ENCODE peak calls at places on chromosomes 12 and 14, in ten cellular contexts. One of them, this sample, is unnamed.

GRCh38 chr14:71885301-71885700 is 46.9 kb upstream of the RGS6 start:
- DNase-seq in MM.1S: no peak
- DNase-seq in aorta: no peak
- DNase-seq in T47D: no peak
- DNase-seq in activated gamma-delta T cell: no peak
- DNase-seq in hepatocyte: no peak
- DNase-seq in NCI-H1092: no peak
- DNase-seq in stimulated activated CD8-positive, alpha-beta memory T cell treated with anti-CD3 and anti-CD28 coated beads, Interleukin-15, amount 100 ng/mL, for 24 hours: no peak
- DNase-seq in T follicular helper cell: no peak
- DNase-seq in RWPE1: no peak
- DNase-seq in this sample: no peak

GRCh38 chr12:57864811-57865751 is 18.6 kb upstream of the CTDSP2 start:
- DNase-seq in T follicular helper cell: no peak
- DNase-seq in activated gamma-delta T cell: no peak
- DNase-seq in hepatocyte: peak
- DNase-seq in MM.1S: peak
- DNase-seq in stimulated activated CD8-positive, alpha-beta memory T cell treated with anti-CD3 and anti-CD28 coated beads, Interleukin-15, amount 100 ng/mL, for 24 hours: no peak
- DNase-seq in T47D: peak
- DNase-seq in aorta: peak
- DNase-seq in NCI-H1092: no peak
- DNase-seq in RWPE1: peak
- DNase-seq in this sample: no peak

GRCh38 chr12:108833355-108833733 is 24.0 kb downstream of the SSH1 start:
- DNase-seq in hepatocyte: peak
- DNase-seq in RWPE1: peak
- DNase-seq in stimulated activated CD8-positive, alpha-beta memory T cell treated with anti-CD3 and anti-CD28 coated beads, Interleukin-15, amount 100 ng/mL, for 24 hours: no peak
- DNase-seq in MM.1S: no peak
- DNase-seq in NCI-H1092: no peak
- DNase-seq in T47D: no peak
- DNase-seq in activated gamma-delta T cell: no peak
- DNase-seq in aorta: peak
- DNase-seq in T follicular helper cell: no peak
- DNase-seq in this sample: no peak

GRCh38 chr14:65411656-65412188 is 808 bp upstream of the FUT8 start:
- DNase-seq in activated gamma-delta T cell: peak
- DNase-seq in aorta: peak
- DNase-seq in T follicular helper cell: peak
- DNase-seq in stimulated activated CD8-positive, alpha-beta memory T cell treated with anti-CD3 and anti-CD28 coated beads, Interleukin-15, amount 100 ng/mL, for 24 hours: peak
- DNase-seq in MM.1S: peak
- DNase-seq in T47D: peak
- DNase-seq in hepatocyte: peak
- DNase-seq in NCI-H1092: peak
- DNase-seq in RWPE1: peak
- DNase-seq in this sample: no peak

GRCh38 chr14:50892255-50892654 is 20.4 kb downstream of the ABHD12B start:
- DNase-seq in hepatocyte: no peak
- DNase-seq in T47D: no peak
- DNase-seq in MM.1S: no peak
- DNase-seq in RWPE1: no peak
- DNase-seq in activated gamma-delta T cell: no peak
- DNase-seq in stimulated activated CD8-positive, alpha-beta memory T cell treated with anti-CD3 and anti-CD28 coated beads, Interleukin-15, amount 100 ng/mL, for 24 hours: no peak
- DNase-seq in NCI-H1092: no peak
- DNase-seq in T follicular helper cell: no peak
- DNase-seq in aorta: no peak
- DNase-seq in this sample: no peak

GRCh38 chr12:106089935-106090334 is 48.8 kb downstream of the NUAK1 start:
- DNase-seq in T follicular helper cell: no peak
- DNase-seq in MM.1S: no peak
- DNase-seq in activated gamma-delta T cell: no peak
- DNase-seq in NCI-H1092: no peak
- DNase-seq in stimulated activated CD8-positive, alpha-beta memory T cell treated with anti-CD3 and anti-CD28 coated beads, Interleukin-15, amount 100 ng/mL, for 24 hours: no peak
- DNase-seq in aorta: no peak
- DNase-seq in T47D: no peak
- DNase-seq in RWPE1: no peak
- DNase-seq in hepatocyte: no peak
- DNase-seq in this sample: no peak

GRCh38 chr14:98173291-98173690 is 1098.7 kb downstream of the BCL11B start:
- DNase-seq in T follicular helper cell: peak
- DNase-seq in MM.1S: peak
- DNase-seq in T47D: no peak
- DNase-seq in aorta: no peak
- DNase-seq in hepatocyte: no peak
- DNase-seq in stimulated activated CD8-positive, alpha-beta memory T cell treated with anti-CD3 and anti-CD28 coated beads, Interleukin-15, amount 100 ng/mL, for 24 hours: no peak
- DNase-seq in RWPE1: no peak
- DNase-seq in NCI-H1092: no peak
- DNase-seq in activated gamma-delta T cell: no peak
- DNase-seq in this sample: no peak

GRCh38 chr12:25241171-25242020 is 9.3 kb downstream of the KRAS start:
- DNase-seq in aorta: no peak
- DNase-seq in MM.1S: peak
- DNase-seq in T follicular helper cell: no peak
- DNase-seq in T47D: peak
- DNase-seq in stimulated activated CD8-positive, alpha-beta memory T cell treated with anti-CD3 and anti-CD28 coated beads, Interleukin-15, amount 100 ng/mL, for 24 hours: no peak
- DNase-seq in NCI-H1092: peak
- DNase-seq in hepatocyte: peak
- DNase-seq in RWPE1: no peak
- DNase-seq in activated gamma-delta T cell: no peak
- DNase-seq in this sample: no peak

GRCh38 chr12:117727301-117727700 is 241.5 kb downstream of the KSR2 start:
- DNase-seq in T follicular helper cell: no peak
- DNase-seq in T47D: no peak
- DNase-seq in stimulated activated CD8-positive, alpha-beta memory T cell treated with anti-CD3 and anti-CD28 coated beads, Interleukin-15, amount 100 ng/mL, for 24 hours: no peak
- DNase-seq in MM.1S: no peak
- DNase-seq in activated gamma-delta T cell: no peak
- DNase-seq in hepatocyte: no peak
- DNase-seq in NCI-H1092: no peak
- DNase-seq in aorta: no peak
- DNase-seq in RWPE1: no peak
- DNase-seq in this sample: no peak

GRCh38 chr12:53205747-53206146 is 1.3 kb downstream of the ITGB7 start:
- DNase-seq in aorta: peak
- DNase-seq in hepatocyte: no peak
- DNase-seq in activated gamma-delta T cell: no peak
- DNase-seq in NCI-H1092: no peak
- DNase-seq in MM.1S: peak
- DNase-seq in T47D: no peak
- DNase-seq in T follicular helper cell: no peak
- DNase-seq in RWPE1: peak
- DNase-seq in stimulated activated CD8-positive, alpha-beta memory T cell treated with anti-CD3 and anti-CD28 coated beads, Interleukin-15, amount 100 ng/mL, for 24 hours: no peak
- DNase-seq in this sample: no peak

GRCh38 chr14:93430319-93430801 is 379 bp upstream of the UNC79 start:
- DNase-seq in aorta: no peak
- DNase-seq in NCI-H1092: peak
- DNase-seq in activated gamma-delta T cell: no peak
- DNase-seq in hepatocyte: peak
- DNase-seq in MM.1S: no peak
- DNase-seq in RWPE1: no peak
- DNase-seq in stimulated activated CD8-positive, alpha-beta memory T cell treated with anti-CD3 and anti-CD28 coated beads, Interleukin-15, amount 100 ng/mL, for 24 hours: no peak
- DNase-seq in T follicular helper cell: no peak
- DNase-seq in T47D: peak
- DNase-seq in this sample: no peak

GRCh38 chr14:71261206-71261605 is 353.9 kb downstream of the PCNX1 start:
- DNase-seq in MM.1S: no peak
- DNase-seq in hepatocyte: no peak
- DNase-seq in RWPE1: no peak
- DNase-seq in activated gamma-delta T cell: no peak
- DNase-seq in T47D: no peak
- DNase-seq in aorta: no peak
- DNase-seq in T follicular helper cell: no peak
- DNase-seq in stimulated activated CD8-positive, alpha-beta memory T cell treated with anti-CD3 and anti-CD28 coated beads, Interleukin-15, amount 100 ng/mL, for 24 hours: no peak
- DNase-seq in NCI-H1092: no peak
- DNase-seq in this sample: no peak

GRCh38 chr12:112347521-112347920 is 34.7 kb downstream of the HECTD4 start:
- DNase-seq in activated gamma-delta T cell: no peak
- DNase-seq in stimulated activated CD8-positive, alpha-beta memory T cell treated with anti-CD3 and anti-CD28 coated beads, Interleukin-15, amount 100 ng/mL, for 24 hours: no peak
- DNase-seq in T follicular helper cell: no peak
- DNase-seq in aorta: no peak
- DNase-seq in hepatocyte: peak
- DNase-seq in RWPE1: no peak
- DNase-seq in MM.1S: peak
- DNase-seq in NCI-H1092: no peak
- DNase-seq in T47D: no peak
- DNase-seq in this sample: no peak

GRCh38 chr14:20427231-20428009 is 8.5 kb downstream of the KLHL33 start:
- DNase-seq in MM.1S: no peak
- DNase-seq in T follicular helper cell: no peak
- DNase-seq in stimulated activated CD8-positive, alpha-beta memory T cell treated with anti-CD3 and anti-CD28 coated beads, Interleukin-15, amount 100 ng/mL, for 24 hours: no peak
- DNase-seq in hepatocyte: peak
- DNase-seq in aorta: no peak
- DNase-seq in NCI-H1092: no peak
- DNase-seq in RWPE1: peak
- DNase-seq in T47D: no peak
- DNase-seq in activated gamma-delta T cell: no peak
- DNase-seq in this sample: no peak

GRCh38 chr12:26631846-26632245 is 201.1 kb downstream of the ITPR2 start:
- DNase-seq in T follicular helper cell: no peak
- DNase-seq in stimulated activated CD8-positive, alpha-beta memory T cell treated with anti-CD3 and anti-CD28 coated beads, Interleukin-15, amount 100 ng/mL, for 24 hours: no peak
- DNase-seq in aorta: no peak
- DNase-seq in activated gamma-delta T cell: no peak
- DNase-seq in RWPE1: no peak
- DNase-seq in MM.1S: no peak
- DNase-seq in NCI-H1092: no peak
- DNase-seq in hepatocyte: no peak
- DNase-seq in T47D: no peak
- DNase-seq in this sample: no peak

GRCh38 chr14:68146812-68147211 is 327.2 kb downstream of the RAD51B start:
- DNase-seq in stimulated activated CD8-positive, alpha-beta memory T cell treated with anti-CD3 and anti-CD28 coated beads, Interleukin-15, amount 100 ng/mL, for 24 hours: no peak
- DNase-seq in NCI-H1092: no peak
- DNase-seq in MM.1S: no peak
- DNase-seq in RWPE1: peak
- DNase-seq in T follicular helper cell: no peak
- DNase-seq in T47D: peak
- DNase-seq in hepatocyte: peak
- DNase-seq in activated gamma-delta T cell: no peak
- DNase-seq in aorta: no peak
- DNase-seq in this sample: no peak

GRCh38 chr14:69013943-69014782 is 35.1 kb upstream of the ACTN1 start:
- DNase-seq in T47D: peak
- DNase-seq in hepatocyte: peak
- DNase-seq in stimulated activated CD8-positive, alpha-beta memory T cell treated with anti-CD3 and anti-CD28 coated beads, Interleukin-15, amount 100 ng/mL, for 24 hours: no peak
- DNase-seq in activated gamma-delta T cell: no peak
- DNase-seq in NCI-H1092: peak
- DNase-seq in MM.1S: no peak
- DNase-seq in RWPE1: no peak
- DNase-seq in T follicular helper cell: no peak
- DNase-seq in aorta: peak
- DNase-seq in this sample: no peak

GRCh38 chr12:46354799-46355194 is 17.8 kb downstream of the SLC38A2 start:
- DNase-seq in NCI-H1092: no peak
- DNase-seq in T follicular helper cell: no peak
- DNase-seq in aorta: no peak
- DNase-seq in stimulated activated CD8-positive, alpha-beta memory T cell treated with anti-CD3 and anti-CD28 coated beads, Interleukin-15, amount 100 ng/mL, for 24 hours: no peak
- DNase-seq in T47D: no peak
- DNase-seq in hepatocyte: no peak
- DNase-seq in RWPE1: no peak
- DNase-seq in MM.1S: no peak
- DNase-seq in activated gamma-delta T cell: no peak
- DNase-seq in this sample: no peak

GRCh38 chr12:53502331-53502730 is 1.2 kb downstream of the TARBP2 start:
- DNase-seq in hepatocyte: no peak
- DNase-seq in NCI-H1092: no peak
- DNase-seq in RWPE1: no peak
- DNase-seq in MM.1S: no peak
- DNase-seq in activated gamma-delta T cell: no peak
- DNase-seq in stimulated activated CD8-positive, alpha-beta memory T cell treated with anti-CD3 and anti-CD28 coated beads, Interleukin-15, amount 100 ng/mL, for 24 hours: no peak
- DNase-seq in T follicular helper cell: no peak
- DNase-seq in aorta: no peak
- DNase-seq in T47D: no peak
- DNase-seq in this sample: no peak